ENCODE peak calls at places on chromosomes 16 and 17, in four cellular contexts. T is GM23248, X is fibroblast of lung, N is neural progenitor cell. P is an unnamed sample.

GRCh38 chr17:71068351-71068750 is 899.0 kb downstream of the KCNJ2 start:
- DNase-seq in T (peak; percentile 29), X (peak; percentile 53), N (no peak), P (no peak)

GRCh38 chr17:57296231-57296630 is 39.9 kb downstream of the MSI2 start:
- DNase-seq in T (no peak), X (peak; percentile 40), N (no peak), P (no peak)

GRCh38 chr17:14113137-14113536 is 43.8 kb downstream of the COX10 start:
- DNase-seq in T (no peak), X (no peak), N (no peak), P (no peak)

GRCh38 chr16:9680021-9680655 is 502.1 kb downstream of the GRIN2A start:
- DNase-seq in T (no peak), X (no peak), N (no peak), P (no peak)

GRCh38 chr16:11205754-11206459 is 50.1 kb downstream of the SOCS1 start:
- DNase-seq in T (peak; percentile 43), X (peak; percentile 19), N (no peak), P (no peak)

GRCh38 chr16:86577314-86577971 is 906 bp upstream of the FOXL1 start:
- DNase-seq in T (peak; percentile 41), X (peak; percentile 80), N (no peak), P (no peak)

GRCh38 chr16:29760567-29761279 is 14.9 kb upstream of the C16orf54 start:
- DNase-seq in T (no peak), X (no peak), N (no peak), P (no peak)

GRCh38 chr16:1197237-1197866 is 27.7 kb downstream of the TPSG1 start:
- DNase-seq in T (no peak), X (no peak), N (no peak), P (no peak)

GRCh38 chr17:47941998-47942490 is 673 bp downstream of the PNPO start:
- DNase-seq in T (peak; percentile 37), X (no peak), N (no peak), P (no peak)

GRCh38 chr17:50834786-50835562 is 412 bp upstream of the WFIKKN2 start:
- DNase-seq in T (peak; percentile 14), X (peak; percentile 67), N (peak; percentile 25), P (no peak)

GRCh38 chr17:28574536-28574935 is 2.2 kb downstream of the ALDOC start:
- DNase-seq in T (no peak), X (no peak), N (no peak), P (no peak)

GRCh38 chr16:66528294-66528693 is 21.6 kb downstream of the TK2 start:
- DNase-seq in T (no peak), X (no peak), N (no peak), P (no peak)

GRCh38 chr16:85220125-85220839 is 108.0 kb upstream of the CIBAR2 start:
- DNase-seq in T (peak; percentile 80), X (peak; percentile 88), N (no peak), P (no peak)

GRCh38 chr17:42937712-42938596 is 26.3 kb downstream of the AARSD1 start:
- DNase-seq in T (peak; percentile 80), X (peak; percentile 46), N (peak; percentile 82), P (no peak)

GRCh38 chr16:56115817-56116576 is 75.3 kb upstream of the GNAO1 start:
- DNase-seq in T (no peak), X (no peak), N (peak; percentile 20), P (no peak)

GRCh38 chr16:77431131-77431670 is 3.6 kb downstream of the ADAMTS18 start:
- DNase-seq in T (peak; percentile 16), X (no peak), N (no peak), P (no peak)

GRCh38 chr17:17853811-17854527 is 17.2 kb upstream of the SREBF1 start:
- DNase-seq in T (peak; percentile 40), X (no peak), N (no peak), P (no peak)

GRCh38 chr17:75405365-75406221 is at the start of gene GRB2:
- DNase-seq in T (peak; percentile 99), X (peak; percentile 89), N (peak; percentile 98), P (no peak)

GRCh38 chr16:68893710-68894705 is 50.7 kb downstream of the TANGO6 start:
- DNase-seq in T (peak; percentile 14), X (peak; percentile 30), N (peak; percentile 68), P (no peak)

GRCh38 chr17:36983618-36984017 is 34.9 kb downstream of the AATF start:
- DNase-seq in T (no peak), X (no peak), N (no peak), P (no peak)

GRCh38 chr17:8893621-8894020 is 26.1 kb upstream of the PIK3R6 start:
- DNase-seq in T (no peak), X (no peak), N (no peak), P (no peak)

GRCh38 chr16:19639986-19640421 is 78.0 kb downstream of the KNOP1 start:
- DNase-seq in T (no peak), X (peak; percentile 3), N (no peak), P (no peak)

GRCh38 chr16:89233678-89234490 is 16.4 kb downstream of the ZNF778 start:
- DNase-seq in T (no peak), X (no peak), N (no peak), P (no peak)
- H3K9me3 ChIP-seq in T (no peaks in the 10 kb centered on the region), X (no peaks in the 10 kb centered on the region), N (no peaks in the 10 kb centered on the region), P (no peaks in the 10 kb centered on the region)

GRCh38 chr16:87739801-87740200 is 26.0 kb downstream of the KLHDC4 start:
- DNase-seq in T (peak; percentile 36), X (no peak), N (no peak), P (no peak)

GRCh38 chr16:87740909-87741424 is 24.8 kb downstream of the KLHDC4 start:
- DNase-seq in T (peak; percentile 56), X (peak; percentile 77), N (no peak), P (no peak)

GRCh38 chr16:87741700-87742415 is 23.9 kb downstream of the KLHDC4 start:
- DNase-seq in T (no peak), X (no peak), N (no peak), P (no peak)

GRCh38 chr16:87742781-87743490 is 22.9 kb downstream of the KLHDC4 start:
- DNase-seq in T (no peak), X (no peak), N (no peak), P (no peak)

GRCh38 chr16:87740441-87740840 is 25.3 kb downstream of the KLHDC4 start:
- DNase-seq in T (peak; percentile 48), X (peak; percentile 92), N (no peak), P (no peak)
- TF ChIP-seq EZH2 in T (no peak), X (no peak), N (no peak), P (no peak)

GRCh38 chr16:34078697-34079096 is 619.3 kb downstream of the TP53TG3F start:
- DNase-seq in T (no peak), X (peak; percentile 27), N (no peak), P (peak; percentile 28)
- H3K9me3 ChIP-seq in T (peaks cover 8% of the 10 kb centered on the region), X (no peaks in the 10 kb centered on the region), N (peaks cover 59% of the 10 kb centered on the region), P (no peaks in the 10 kb centered on the region)

GRCh38 chr17:82229686-82230626 is 1.1 kb downstream of the SLC16A3 start:
- DNase-seq in T (no peak), X (no peak), N (peak; percentile 48), P (no peak)
- TF ChIP-seq EZH2 in T (no peak), X (no peak), N (no peak), P (no peak)

GRCh38 chr17:22460461-22461063 is 768.2 kb downstream of the KCNJ18 start:
- DNase-seq in T (no peak), X (no peak), N (no peak), P (no peak)
- H3K9me3 ChIP-seq in T (no peaks in the 10 kb centered on the region), X (no peaks in the 10 kb centered on the region), N (peaks cover 14% of the 10 kb centered on the region), P (no peaks in the 10 kb centered on the region)

GRCh38 chr17:30235386-30236296 is at the start of gene SLC6A4:
- DNase-seq in T (peak; percentile 64), X (no peak), N (peak; percentile 72), P (no peak)
- TF ChIP-seq EZH2 in T (no peak), X (peak; percentile 74), N (peak; percentile 89), P (no peak)

GRCh38 chr17:64964796-64965195 is 45.5 kb upstream of the LRRC37A3 start:
- DNase-seq in T (no peak), X (peak; percentile 63), N (peak; percentile 13), P (no peak)
- H3K9me3 ChIP-seq in T (no peaks in the 10 kb centered on the region), X (no peaks in the 10 kb centered on the region), N (no peaks in the 10 kb centered on the region), P (no peaks in the 10 kb centered on the region)

DNA sequence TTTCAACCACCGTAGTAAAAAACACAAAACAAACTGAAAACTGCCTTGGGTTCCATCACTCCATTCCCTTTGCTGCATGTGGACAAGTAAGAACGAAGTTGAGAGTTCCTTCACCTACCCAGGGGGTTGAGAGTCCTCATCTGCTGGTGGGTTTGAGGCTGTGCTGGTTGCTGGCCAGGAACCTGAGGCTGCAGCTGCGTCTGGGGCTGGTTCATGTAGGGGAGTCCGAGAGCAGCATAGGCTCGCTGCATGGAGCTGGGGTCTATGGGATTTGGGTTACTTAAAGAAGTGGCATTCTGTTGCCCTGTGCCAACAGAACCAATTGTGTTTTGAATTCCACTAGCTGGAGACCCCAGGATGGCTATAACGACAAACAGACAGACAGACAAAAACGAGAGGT is 65.2 kb upstream of the TRAP1 start:
- DNase-seq in T (no peak), X (no peak), N (no peak), P (no peak)
- TF ChIP-seq EZH2 in T (no peak), X (no peak), N (no peak), P (no peak)

DNA sequence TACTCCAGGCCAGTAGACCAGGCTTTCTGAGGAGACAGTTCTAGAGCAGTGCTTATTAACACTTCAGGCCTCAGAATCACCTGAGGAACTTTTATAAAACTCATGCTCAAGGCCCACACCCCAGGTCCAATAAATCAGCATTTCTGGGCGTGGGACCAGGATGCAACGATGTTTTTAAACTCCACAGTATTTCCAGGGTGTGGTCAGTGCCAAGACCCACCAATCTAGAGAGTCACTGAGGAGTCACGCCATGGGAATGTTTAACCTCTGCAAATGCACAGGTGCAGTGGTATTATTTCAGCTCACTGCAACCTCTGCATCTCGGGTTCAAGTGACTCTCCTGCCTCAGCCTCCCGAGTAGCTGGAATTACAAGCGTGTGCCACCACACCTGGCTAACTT is 3.9 kb upstream of the TRPV1 start:
- DNase-seq in T (no peak), X (no peak), N (no peak), P (no peak)
- H3K9me3 ChIP-seq in T (no peaks in the 10 kb centered on the region), X (no peaks in the 10 kb centered on the region), N (no peaks in the 10 kb centered on the region), P (no peaks in the 10 kb centered on the region)

P was measured in SK-N-MC.